ENCODE peak calls at places on chromosomes 13 and 19, in four cellular contexts. One of them, this sample, is unnamed.

GRCh38 chr13:87671824-87672603 is 843 bp downstream of the SLITRK5 start:
- DNase-seq in HCT116: no peak
- DNase-seq in SK-N-SH: peak
- DNase-seq in HepG2: no peak
- DNase-seq in this sample: no peak

GRCh38 chr19:30327331-30327730 is 44.9 kb upstream of the ZNF536 start:
- DNase-seq in HCT116: no peak
- DNase-seq in SK-N-SH: no peak
- DNase-seq in HepG2: no peak
- DNase-seq in this sample: no peak

GRCh38 chr13:35953537-35954206 is 177.5 kb downstream of the DCLK1 start:
- DNase-seq in HCT116: peak
- DNase-seq in SK-N-SH: peak
- DNase-seq in HepG2: peak
- DNase-seq in this sample: peak

GRCh38 chr13:106530209-106530906 is 5.1 kb downstream of the EFNB2 start:
- DNase-seq in HCT116: no peak
- DNase-seq in SK-N-SH: no peak
- DNase-seq in HepG2: no peak
- DNase-seq in this sample: no peak

GRCh38 chr13:80082396-80083096 is 258.4 kb downstream of the SPRY2 start:
- DNase-seq in HCT116: no peak
- DNase-seq in SK-N-SH: no peak
- DNase-seq in HepG2: no peak
- DNase-seq in this sample: no peak

GRCh38 chr19:547836-548720 is 4.2 kb downstream of the GZMM start:
- DNase-seq in HCT116: no peak
- DNase-seq in SK-N-SH: no peak
- DNase-seq in HepG2: no peak
- DNase-seq in this sample: peak

GRCh38 chr19:54415208-54415900 is at the start of gene TTYH1:
- DNase-seq in HCT116: no peak
- DNase-seq in SK-N-SH: peak
- DNase-seq in HepG2: no peak
- DNase-seq in this sample: peak

GRCh38 chr13:75469087-75469486 is 12.9 kb downstream of the TBC1D4 start:
- DNase-seq in HCT116: no peak
- DNase-seq in SK-N-SH: no peak
- DNase-seq in HepG2: no peak
- DNase-seq in this sample: peak

GRCh38 chr19:55258476-55258827 is 365 bp downstream of the PPP6R1 start:
- DNase-seq in HCT116: no peak
- DNase-seq in SK-N-SH: peak
- DNase-seq in HepG2: no peak
- DNase-seq in this sample: peak

GRCh38 chr19:6822311-6822670 is 49.8 kb downstream of the VAV1 start:
- DNase-seq in HCT116: no peak
- DNase-seq in SK-N-SH: no peak
- DNase-seq in HepG2: no peak
- DNase-seq in this sample: no peak
- TF ChIP-seq ELF1 in HCT116: no peak
- TF ChIP-seq ELF1 in SK-N-SH: no peak
- TF ChIP-seq ELF1 in HepG2: no peak
- TF ChIP-seq ELF1 in this sample: no peak

DNA sequence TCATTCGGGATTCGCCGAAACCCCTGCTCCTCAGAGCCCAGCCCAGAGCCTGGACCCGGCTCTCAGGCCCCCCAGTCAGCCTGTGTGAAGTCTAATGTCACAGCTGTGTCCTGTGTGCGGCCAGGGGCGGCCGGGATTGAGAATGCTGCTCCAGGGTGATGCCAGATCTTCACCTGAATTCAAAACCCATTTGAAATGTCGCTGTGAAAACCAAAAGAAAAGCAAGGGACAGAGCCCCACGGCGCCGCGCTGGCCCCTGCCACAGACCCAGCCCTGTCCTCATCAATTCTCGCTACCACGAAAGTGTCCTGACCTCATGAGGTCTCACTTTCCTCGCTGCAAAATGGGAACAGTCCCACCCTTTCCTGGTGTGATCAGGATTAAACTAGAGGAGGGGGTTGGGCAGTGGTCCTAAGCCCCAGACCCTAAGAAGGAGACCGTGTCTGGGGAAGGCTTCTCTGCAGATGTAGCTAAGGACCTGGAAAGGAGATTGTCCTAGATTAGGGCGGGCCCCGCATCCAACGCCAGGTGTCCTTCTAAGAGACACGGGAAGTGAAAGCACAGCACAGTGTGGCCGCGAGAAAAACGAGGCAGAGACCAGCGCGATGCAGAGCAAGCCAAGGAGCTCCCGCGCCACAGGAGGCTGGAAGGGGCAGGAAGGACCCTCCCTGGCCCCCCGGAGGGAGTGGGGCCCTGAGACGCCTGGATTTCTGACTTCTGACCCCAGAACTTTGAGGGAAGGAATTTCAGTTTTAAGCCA is 34.0 kb upstream of the SPACA7 start:
- DNase-seq in HCT116: no peak
- DNase-seq in SK-N-SH: no peak
- DNase-seq in HepG2: no peak
- DNase-seq in this sample: no peak
- TF ChIP-seq RAD21 in HCT116: no peak
- TF ChIP-seq RAD21 in SK-N-SH: no peak
- TF ChIP-seq RAD21 in HepG2: no peak
- TF ChIP-seq RAD21 in this sample: no peak

DNA sequence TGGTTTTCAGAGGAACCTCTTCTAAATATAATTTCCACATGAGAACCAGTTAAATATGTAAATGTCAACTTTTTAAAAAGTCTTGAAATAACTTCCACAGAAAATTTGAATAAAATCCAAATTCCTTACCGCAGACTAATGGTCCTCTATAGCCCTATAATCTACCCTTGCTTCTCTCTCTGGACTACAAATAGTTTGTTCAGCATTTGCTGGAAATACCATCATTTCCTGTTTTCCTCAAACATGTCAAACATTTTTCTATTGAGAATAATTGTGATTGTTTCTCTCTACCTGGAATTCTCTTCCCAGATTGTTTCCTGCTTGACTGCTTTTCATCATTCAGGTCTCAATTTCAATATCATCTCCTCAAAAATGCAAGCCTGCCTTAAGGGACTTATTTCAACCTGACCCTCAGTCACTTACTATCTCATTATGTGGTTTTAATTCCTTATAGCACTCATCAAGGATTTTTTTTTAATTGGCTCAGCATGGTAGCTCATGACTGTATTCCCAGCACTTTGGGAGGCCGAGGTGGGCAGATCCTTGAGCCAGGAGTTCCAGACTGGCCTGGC is 898.9 kb upstream of the MIR17HG start:
- DNase-seq in HCT116: no peak
- DNase-seq in SK-N-SH: no peak
- DNase-seq in HepG2: no peak
- DNase-seq in this sample: no peak
- TF ChIP-seq ELF1 in HCT116: no peak
- TF ChIP-seq ELF1 in SK-N-SH: no peak
- TF ChIP-seq ELF1 in HepG2: no peak
- TF ChIP-seq ELF1 in this sample: no peak

GRCh38 chr19:16429066-16429758 is 42.6 kb downstream of the EPS15L1 start:
- DNase-seq in HCT116: no peak
- DNase-seq in SK-N-SH: peak
- DNase-seq in HepG2: no peak
- DNase-seq in this sample: no peak
- TF ChIP-seq RAD21 in HCT116: no peak
- TF ChIP-seq RAD21 in SK-N-SH: no peak
- TF ChIP-seq RAD21 in HepG2: no peak
- TF ChIP-seq RAD21 in this sample: no peak

DNA sequence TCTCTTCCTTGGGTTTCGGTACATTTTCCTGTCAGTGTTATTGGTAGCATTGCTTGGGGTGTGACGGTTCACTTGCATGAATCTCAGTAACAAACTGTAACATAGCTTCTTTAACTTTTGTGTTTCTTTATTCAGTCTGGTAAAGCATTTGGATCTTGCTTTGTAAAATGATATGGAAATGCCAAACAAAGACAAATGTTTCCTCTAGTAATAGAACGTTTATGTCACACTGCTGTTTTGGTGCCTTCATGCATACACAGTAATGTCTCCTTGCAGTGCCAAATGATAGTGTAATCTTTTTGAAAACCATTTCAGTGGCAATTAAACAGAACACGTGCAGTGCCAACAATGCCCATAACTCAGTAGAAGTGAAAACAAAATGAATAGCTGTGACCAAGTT is 110.7 kb downstream of the RXFP2 start:
- DNase-seq in HCT116: no peak
- DNase-seq in SK-N-SH: no peak
- DNase-seq in HepG2: no peak
- DNase-seq in this sample: no peak
- TF ChIP-seq ELF1 in HCT116: no peak
- TF ChIP-seq ELF1 in SK-N-SH: no peak
- TF ChIP-seq ELF1 in HepG2: no peak
- TF ChIP-seq ELF1 in this sample: no peak